ENCODE peak calls at places on chromosome 11, in six cellular contexts. U is cardiac fibroblast, T is neural progenitor cell, I is DND-41, W is thyroid gland, B is BJ. G is an unnamed sample.

GRCh38 chr11:134524876-134525845 is 113.1 kb upstream of the B3GAT1 start:
- DNase-seq in U (no peak), T (no peak), I (no peak), W (peak), B (no peak), G (no peak)

GRCh38 chr11:45530776-45531175 is 134.6 kb downstream of the CHST1 start:
- DNase-seq in U (no peak), T (no peak), I (no peak), W (no peak), B (no peak), G (no peak)

GRCh38 chr11:101127348-101127698 is 2.3 kb downstream of the PGR start:
- DNase-seq in U (no peak), T (peak), I (no peak), W (peak), B (no peak), G (no peak)

GRCh38 chr11:114479331-114479730 is 40.1 kb downstream of the REXO2 start:
- DNase-seq in U (peak), T (no peak), I (no peak), W (no peak), B (no peak), G (no peak)

GRCh38 chr11:67389477-67389876 is 2.3 kb upstream of the RAD9A start:
- DNase-seq in U (no peak), T (peak), I (peak), W (peak), B (no peak), G (no peak)

GRCh38 chr11:47270331-47271271 is 668 bp downstream of the MADD start:
- DNase-seq in U (peak), T (no peak), I (peak), W (peak), B (no peak), G (no peak)

GRCh38 chr11:68911731-68912130 is 8.0 kb downstream of the IGHMBP2 start:
- DNase-seq in U (no peak), T (no peak), I (no peak), W (no peak), B (no peak), G (no peak)

GRCh38 chr11:12061851-12062560 is 48.4 kb upstream of the MICAL2 start:
- DNase-seq in U (no peak), T (no peak), I (peak), W (no peak), B (no peak), G (peak)

GRCh38 chr11:82505384-82505783 is 228.3 kb downstream of the FAM181B start:
- DNase-seq in U (no peak), T (peak), I (no peak), W (no peak), B (no peak), G (no peak)

GRCh38 chr11:33631749-33632091 is 68.9 kb downstream of the C11orf91 start:
- DNase-seq in U (no peak), T (no peak), I (no peak), W (no peak), B (no peak), G (no peak)

GRCh38 chr11:96045622-96046456 is 121.9 kb upstream of the MTMR2 start:
- DNase-seq in U (peak), T (peak), I (no peak), W (peak), B (peak), G (no peak)

GRCh38 chr11:59106363-59107336 is at the start of gene FAM111B:
- DNase-seq in U (peak), T (peak), I (peak), W (peak), B (peak), G (peak)

GRCh38 chr11:131809203-131809948 is 439.0 kb downstream of the NTM start:
- DNase-seq in U (peak), T (no peak), I (no peak), W (no peak), B (no peak), G (no peak)

GRCh38 chr11:19453893-19454292 is 213.1 kb upstream of the E2F8 start:
- DNase-seq in U (peak), T (no peak), I (no peak), W (no peak), B (no peak), G (no peak)

GRCh38 chr11:116869610-116870009 is 32.2 kb upstream of the APOA1 start:
- DNase-seq in U (no peak), T (peak), I (no peak), W (no peak), B (no peak), G (no peak)

GRCh38 chr11:91158901-91159537 is 936.2 kb upstream of the CHORDC1 start:
- DNase-seq in U (peak), T (no peak), I (no peak), W (no peak), B (no peak), G (no peak)

GRCh38 chr11:11742486-11742885 is 99.3 kb upstream of the USP47 start:
- DNase-seq in U (no peak), T (no peak), I (no peak), W (no peak), B (no peak), G (no peak)

GRCh38 chr11:76646882-76647534 is 23.5 kb downstream of the LRRC32 start:
- DNase-seq in U (no peak), T (no peak), I (no peak), W (no peak), B (no peak), G (no peak)

GRCh38 chr11:96579642-96580041 is 189.8 kb downstream of the JRKL start:
- DNase-seq in U (no peak), T (no peak), I (no peak), W (no peak), B (no peak), G (no peak)

GRCh38 chr11:110337570-110338193 is 41.3 kb upstream of the RDX start:
- DNase-seq in U (peak), T (no peak), I (no peak), W (no peak), B (no peak), G (no peak)

GRCh38 chr11:129382583-129382982 is 6.9 kb downstream of the BARX2 start:
- DNase-seq in U (no peak), T (no peak), I (no peak), W (no peak), B (no peak), G (no peak)

GRCh38 chr11:2668876-2669275 is 30.9 kb downstream of the KCNQ1OT1 start:
- DNase-seq in U (no peak), T (no peak), I (no peak), W (no peak), B (no peak), G (no peak)

GRCh38 chr11:2357246-2357645 is 19.9 kb upstream of the CD81 start:
- DNase-seq in U (no peak), T (no peak), I (no peak), W (no peak), B (no peak), G (no peak)

GRCh38 chr11:109298865-109299264 is 123.1 kb upstream of the C11orf87 start:
- DNase-seq in U (no peak), T (no peak), I (no peak), W (no peak), B (no peak), G (no peak)

GRCh38 chr11:78202733-78203167 is 14.0 kb downstream of the USP35 start:
- DNase-seq in U (no peak), T (no peak), I (peak), W (no peak), B (no peak), G (peak)

GRCh38 chr11:14320020-14320419 is 39.0 kb downstream of the RRAS2 start:
- DNase-seq in U (peak), T (no peak), I (peak), W (no peak), B (no peak), G (peak)

GRCh38 chr11:57213282-57214086 is 23.6 kb downstream of the APLNR start:
- DNase-seq in U (no peak), T (peak), I (peak), W (no peak), B (no peak), G (peak)

GRCh38 chr11:62370743-62371440 is 33.6 kb downstream of the ASRGL1 start:
- DNase-seq in U (no peak), T (no peak), I (no peak), W (peak), B (no peak), G (no peak)

GRCh38 chr11:129313588-129314288 is 61.9 kb upstream of the BARX2 start:
- DNase-seq in U (peak), T (no peak), I (no peak), W (no peak), B (no peak), G (no peak)

GRCh38 chr11:74366576-74366975 is 31.7 kb downstream of the PGM2L1 start:
- DNase-seq in U (peak), T (peak), I (no peak), W (no peak), B (peak), G (no peak)

GRCh38 chr11:2774173-2775082 is 74.6 kb upstream of the KCNQ1OT1 start:
- DNase-seq in U (no peak), T (no peak), I (peak), W (no peak), B (no peak), G (no peak)

GRCh38 chr11:100735949-100736675 is 49.0 kb downstream of the ARHGAP42 start:
- DNase-seq in U (peak), T (peak), I (no peak), W (no peak), B (no peak), G (no peak)

GRCh38 chr11:128520206-128520885 is 67.0 kb downstream of the ETS1 start:
- DNase-seq in U (peak), T (no peak), I (no peak), W (no peak), B (no peak), G (no peak)

GRCh38 chr11:120549346-120549745 is 37.8 kb downstream of the GRIK4 start:
- DNase-seq in U (no peak), T (no peak), I (no peak), W (no peak), B (no peak), G (no peak)

GRCh38 chr11:62315416-62315815 is 16.5 kb upstream of the SCGB1D4 start:
- DNase-seq in U (no peak), T (no peak), I (no peak), W (no peak), B (no peak), G (no peak)

GRCh38 chr11:6618117-6619020 is 853 bp downstream of the TPP1 start:
- DNase-seq in U (peak), T (no peak), I (no peak), W (peak), B (no peak), G (no peak)

GRCh38 chr11:827146-827860 is 416 bp upstream of the CRACR2B start:
- DNase-seq in U (no peak), T (peak), I (no peak), W (no peak), B (no peak), G (no peak)
- H3K4me3 ChIP-seq in U (peak), T (peak), I (no peak), W (peak), B (peak), G (peak)

GRCh38 chr11:16262645-16262955 is 93.7 kb downstream of the SOX6 start:
- DNase-seq in U (no peak), T (no peak), I (no peak), W (no peak), B (no peak), G (no peak)
- H3K4me3 ChIP-seq in U (no peak), T (no peak), I (no peak), W (no peak), B (no peak), G (no peak)

GRCh38 chr11:112345166-112345565 is 84.5 kb upstream of the PLET1 start:
- DNase-seq in U (no peak), T (no peak), I (no peak), W (no peak), B (no peak), G (no peak)

GRCh38 chr11:112345708-112346107 is 85.0 kb upstream of the PLET1 start:
- DNase-seq in U (no peak), T (peak), I (peak), W (no peak), B (no peak), G (no peak)

GRCh38 chr11:112352907-112353306 is 92.2 kb upstream of the PLET1 start:
- DNase-seq in U (no peak), T (no peak), I (no peak), W (no peak), B (no peak), G (no peak)

GRCh38 chr11:112346586-112346985 is 85.9 kb upstream of the PLET1 start:
- DNase-seq in U (no peak), T (no peak), I (no peak), W (no peak), B (no peak), G (no peak)

DNA sequence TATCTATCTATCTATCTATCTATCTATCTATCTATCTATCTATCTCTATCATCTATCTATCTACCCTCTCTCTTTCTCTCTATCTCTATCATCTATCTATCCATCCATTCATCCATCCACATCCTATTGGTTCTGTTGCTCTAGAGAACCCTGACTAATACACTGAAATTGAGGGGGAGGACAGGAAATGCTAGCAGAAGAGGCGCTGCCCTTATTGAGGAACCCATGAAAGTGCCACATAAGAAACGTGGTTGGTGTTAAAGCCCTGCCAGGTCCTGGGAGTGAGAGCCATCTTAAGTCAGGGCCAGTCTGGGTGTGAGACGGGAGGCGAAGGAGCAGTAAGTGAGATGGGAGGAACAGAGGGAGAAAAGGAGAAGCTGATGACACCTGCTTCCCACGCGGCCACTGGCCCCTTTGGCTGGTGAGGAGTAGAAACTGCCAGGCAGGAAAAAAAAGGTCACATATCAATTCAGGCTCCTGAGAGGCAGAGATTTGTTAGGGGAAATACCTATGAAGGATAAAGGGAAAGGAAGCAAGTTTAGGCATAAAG is 87.9 kb upstream of the PLET1 start:
- DNase-seq in U (no peak), T (no peak), I (no peak), W (no peak), B (no peak), G (no peak)
- H3K4me3 ChIP-seq in U (no peak), T (no peak), I (no peak), W (no peak), B (no peak), G (no peak)

GRCh38 chr11:87150936-87151335 is 113.2 kb downstream of the TMEM135 start:
- DNase-seq in U (peak), T (no peak), I (no peak), W (no peak), B (no peak), G (no peak)
- H3K4me3 ChIP-seq in U (no peak), T (no peak), I (no peak), W (no peak), B (no peak), G (no peak)

GRCh38 chr11:13207665-13208594 is 69.7 kb upstream of the BMAL1 start:
- DNase-seq in U (peak), T (no peak), I (no peak), W (peak), B (peak), G (peak)
- H3K4me3 ChIP-seq in U (peak), T (no peak), I (no peak), W (no peak), B (peak), G (no peak)

GRCh38 chr11:280762-281485 is 2.7 kb downstream of the NLRP6 start:
- DNase-seq in U (no peak), T (no peak), I (no peak), W (no peak), B (no peak), G (no peak)
- H3K4me3 ChIP-seq in U (no peak), T (no peak), I (no peak), W (no peak), B (no peak), G (no peak)

GRCh38 chr11:66388746-66389386 is 17.3 kb upstream of the SLC29A2 start:
- DNase-seq in U (peak), T (peak), I (peak), W (peak), B (no peak), G (peak)

GRCh38 chr11:66391322-66391721 is 19.8 kb upstream of the SLC29A2 start:
- DNase-seq in U (no peak), T (no peak), I (no peak), W (no peak), B (no peak), G (no peak)

GRCh38 chr11:66386171-66387069 is 14.9 kb upstream of the SLC29A2 start:
- DNase-seq in U (peak), T (peak), I (peak), W (peak), B (peak), G (peak)
- H3K4me3 ChIP-seq in U (no peak), T (peak), I (no peak), W (no peak), B (peak), G (peak)

GRCh38 chr11:27412192-27412691 is 49.2 kb upstream of the CCDC34 start:
- DNase-seq in U (no peak), T (no peak), I (no peak), W (no peak), B (no peak), G (no peak)

GRCh38 chr11:27410301-27410700 is 47.3 kb upstream of the CCDC34 start:
- DNase-seq in U (no peak), T (no peak), I (no peak), W (no peak), B (no peak), G (no peak)

GRCh38 chr11:27409742-27410141 is 46.7 kb upstream of the CCDC34 start:
- DNase-seq in U (no peak), T (no peak), I (no peak), W (no peak), B (no peak), G (no peak)

GRCh38 chr11:27413218-27413617 is 50.2 kb upstream of the CCDC34 start:
- DNase-seq in U (no peak), T (no peak), I (no peak), W (no peak), B (no peak), G (no peak)

GRCh38 chr11:27411330-27411729 is 48.3 kb upstream of the CCDC34 start:
- DNase-seq in U (no peak), T (no peak), I (no peak), W (no peak), B (no peak), G (no peak)
- H3K4me3 ChIP-seq in U (no peak), T (no peak), I (no peak), W (no peak), B (no peak), G (no peak)

GRCh38 chr11:10454506-10454901 is 560 bp upstream of the AMPD3 start:
- DNase-seq in U (no peak), T (no peak), I (no peak), W (no peak), B (no peak), G (no peak)

GRCh38 chr11:10454902-10455631 is at the start of gene AMPD3:
- DNase-seq in U (peak), T (peak), I (no peak), W (no peak), B (peak), G (no peak)

GRCh38 chr11:10457901-10458300 is 2.8 kb downstream of the AMPD3 start:
- DNase-seq in U (no peak), T (no peak), I (no peak), W (no peak), B (no peak), G (no peak)

GRCh38 chr11:10456519-10456918 is 1.5 kb downstream of the AMPD3 start:
- DNase-seq in U (no peak), T (peak), I (peak), W (no peak), B (no peak), G (peak)

GRCh38 chr11:10455637-10456487 is 798 bp downstream of the AMPD3 start:
- DNase-seq in U (peak), T (peak), I (peak), W (peak), B (peak), G (peak)
- H3K4me3 ChIP-seq in U (peak), T (peak), I (peak), W (no peak), B (peak), G (peak)

G was measured in Jurkat, Clone E6-1.